ENCODE peak calls at places on chromosomes 3 and 15, in six cellular contexts. O is T-cell; B is activated CD4-positive, alpha-beta T cell treated with anti-CD3 and anti-CD28 coated beads for 36 hours; Z is pancreas; V is Panc1; P is activated naive CD8-positive, alpha-beta T cell treated with anti-CD3 and anti-CD28 coated beads, Interleukin-2, amount 50 U/mL, for 24 hours. K is an unnamed sample.

GRCh38 chr15:60656041-60656440 is 177.1 kb upstream of the ICE2 start:
- ATAC-seq in Z (no peak), O (no peak), V (no peak), B (no peak), P (no peak), K (no peak)

GRCh38 chr3:189276481-189277190 is 104.9 kb downstream of the TPRG1 start:
- ATAC-seq in B (no peak), Z (peak), O (no peak), V (no peak), P (no peak), K (no peak)

GRCh38 chr15:40878785-40879184 is 4.8 kb upstream of the RHOV start:
- ATAC-seq in P (peak), B (peak), V (peak), O (peak), Z (peak), K (peak)

GRCh38 chr15:62099171-62099601 is 32.4 kb downstream of the C2CD4A start:
- ATAC-seq in V (no peak), B (peak), P (no peak), O (no peak), Z (peak), K (no peak)

GRCh38 chr3:42605550-42606173 is 5.2 kb downstream of the NKTR start:
- ATAC-seq in P (no peak), B (no peak), O (no peak), Z (peak), V (no peak), K (no peak)

GRCh38 chr3:189572249-189572648 is 58.9 kb upstream of the TP63 start:
- ATAC-seq in V (no peak), O (no peak), B (peak), P (peak), Z (no peak), K (peak)

GRCh38 chr15:39969871-39970270 is 36.0 kb downstream of the EIF2AK4 start:
- ATAC-seq in O (no peak), B (peak), P (peak), V (no peak), Z (no peak), K (no peak)

GRCh38 chr3:46989146-46989810 is 9.8 kb downstream of the NBEAL2 start:
- ATAC-seq in B (no peak), P (no peak), V (no peak), Z (no peak), O (no peak), K (no peak)

GRCh38 chr3:51538115-51538458 is 432 bp upstream of the RAD54L2 start:
- ATAC-seq in O (peak), Z (peak), B (no peak), V (peak), P (no peak), K (no peak)

GRCh38 chr3:10753964-10754363 is 62.1 kb upstream of the SLC6A11 start:
- ATAC-seq in Z (peak), V (no peak), B (no peak), O (no peak), P (no peak), K (no peak)